ENCODE peak calls at places on chromosomes 3 and 15, in four cellular contexts. P is upper lobe of left lung, J is A549, B is stomach. X is an unnamed sample.
A peak's percentile ranks its signal among the peaks of the same experiment; 100 is the strongest.

GRCh38 chr3:186361612-186362408 is at the start of gene DGKG:
- DNase-seq in P (peak; percentile 93), J (peak; percentile 8), B (peak; percentile 58), X (peak; percentile 49)

GRCh38 chr3:102174312-102174712 is 260.5 kb upstream of the ZPLD1 start:
- DNase-seq in J (peak; percentile 73), P (no peak), B (no peak), X (no peak)

GRCh38 chr3:129605593-129606521 is 619 bp downstream of the PLXND1 start:
- DNase-seq in J (peak; percentile 61), P (peak; percentile 94), B (peak; percentile 50), X (no peak)

GRCh38 chr3:130242850-130243569 is 102.5 kb upstream of the COL6A5 start:
- DNase-seq in P (no peak), B (no peak), J (peak; percentile 6), X (no peak)

GRCh38 chr3:101158374-101158773 is 162.0 kb downstream of the IMPG2 start:
- DNase-seq in B (no peak), P (no peak), J (no peak), X (no peak)

GRCh38 chr3:172517859-172518466 is 5.3 kb downstream of the TNFSF10 start:
- DNase-seq in B (no peak), J (no peak), P (no peak), X (no peak)

GRCh38 chr15:99436472-99437314 is 129.1 kb upstream of the MEF2A start:
- DNase-seq in P (peak; percentile 77), J (no peak), B (peak; percentile 20), X (no peak)

GRCh38 chr3:25945836-25946235 is 155.9 kb downstream of the OXSM start:
- DNase-seq in B (no peak), J (no peak), P (no peak), X (no peak)

GRCh38 chr15:95492388-95493070 is 838.0 kb upstream of the NR2F2 start:
- DNase-seq in B (no peak), J (no peak), P (no peak), X (no peak)

GRCh38 chr3:122825460-122825859 is 30.6 kb downstream of the SLC49A4 start:
- DNase-seq in P (no peak), J (no peak), B (no peak), X (no peak)

DNA sequence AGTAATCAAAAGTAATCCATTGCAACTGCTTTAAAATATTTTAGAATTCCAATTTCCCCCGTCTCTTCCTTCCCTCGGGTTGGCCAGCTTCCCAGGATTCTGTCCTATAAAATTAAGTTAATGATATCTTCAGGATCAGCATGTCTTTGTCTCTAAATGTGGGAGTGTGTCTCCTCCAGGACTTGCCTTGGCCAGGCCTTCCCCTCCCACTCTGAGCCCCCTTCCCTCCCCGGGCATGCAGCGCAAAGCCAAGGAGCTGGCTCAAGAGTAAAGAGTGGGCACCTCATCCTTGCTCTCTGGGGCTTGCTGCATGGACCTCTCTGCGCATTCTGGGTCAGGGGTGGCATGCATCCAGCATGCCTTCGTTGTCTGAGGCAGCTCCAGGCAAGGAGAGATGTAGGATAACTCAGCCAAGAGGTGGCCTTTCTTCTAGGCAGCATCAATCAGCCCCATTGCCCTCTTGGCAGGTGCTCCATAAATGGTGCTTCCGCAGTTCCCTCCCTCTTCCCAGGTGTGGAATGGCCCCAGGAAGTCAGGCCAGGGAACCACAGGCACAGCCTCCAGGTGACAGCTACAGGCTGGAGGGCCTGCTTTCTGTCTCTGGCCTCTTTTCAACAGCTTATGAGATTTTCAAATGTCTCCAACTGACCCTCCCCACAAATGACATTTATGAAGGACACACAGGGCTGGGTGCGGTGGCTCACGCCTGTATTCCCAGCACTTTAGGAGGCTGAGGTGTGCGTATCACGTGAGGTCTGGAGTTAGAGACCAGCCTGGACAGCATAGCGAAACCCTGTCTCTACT is 108.6 kb upstream of the ALDH1A3 start:
- DNase-seq in J (no peak), P (no peak), B (no peak), X (no peak)
- H3K27ac ChIP-seq in J (no peak overlapping the region), P (no peak overlapping the region), B (no peak overlapping the region), X (no peak overlapping the region)

GRCh38 chr3:62392893-62393292 is 19.5 kb upstream of the FEZF2 start:
- DNase-seq in P (no peak), J (no peak), B (no peak), X (no peak)
- TF ChIP-seq POLR2A in P (no peak), J (no peak), B (no peak), X (no peak)

DNA sequence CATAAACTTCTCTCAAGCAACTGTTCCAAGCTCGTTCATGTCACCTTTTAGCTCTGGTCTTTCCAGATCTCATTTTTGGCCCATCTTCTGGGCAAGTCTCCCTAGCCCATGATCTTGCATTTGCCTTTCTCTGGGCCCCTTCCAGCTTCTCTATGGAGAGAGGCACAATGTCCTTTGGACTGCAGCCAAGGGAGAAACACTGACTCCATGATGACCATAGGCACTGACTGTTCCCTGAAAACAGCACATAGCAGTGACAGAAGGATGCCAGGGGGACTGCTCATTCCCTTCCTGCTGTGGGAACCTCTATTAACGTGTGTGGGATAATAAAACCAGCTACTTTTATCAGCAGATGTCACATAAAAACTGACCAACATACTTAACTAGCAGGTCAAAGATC is 60.3 kb downstream of the STRIT1 start:
- DNase-seq in J (no peak), B (peak; percentile 28), P (no peak), X (peak; percentile 8)
- TF ChIP-seq EP300 in J (no peak), B (peak; percentile 82), P (no peak), X (peak; percentile 17)

GRCh38 chr3:119517112-119517511 is 18.8 kb downstream of the TIMMDC1 start:
- DNase-seq in J (no peak), B (no peak), P (no peak), X (no peak)
- H3K27ac ChIP-seq in J (no peak overlapping the region), B (peak overlapping the region; percentile 55), P (no peak overlapping the region), X (no peak overlapping the region)

GRCh38 chr15:31215490-31216209 is 111.0 kb upstream of the KLF13 start:
- DNase-seq in P (peak; percentile 96), J (peak; percentile 85), B (peak; percentile 90), X (peak; percentile 92)
- TF ChIP-seq POLR2A in P (peak; percentile 63), J (peak; percentile 22), B (no peak), X (peak; percentile 76)

GRCh38 chr15:92705693-92706618 is 50.4 kb upstream of the FAM174B start:
- DNase-seq in B (no peak), J (no peak), P (no peak), X (no peak)
- TF ChIP-seq EP300 in B (no peak), J (no peak), P (no peak), X (no peak)